ENCODE peak calls at places on chromosomes 6 and 20, in ten cellular contexts. One of them, this sample, is unnamed. For H3K27me3, the result is how much of the 10 kb centered on the place peaks cover.

GRCh38 chr6:152170702-152171667 is 363.5 kb downstream of the ESR1 start:
- DNase-seq in heart left ventricle: no peak
- DNase-seq in colonic mucosa: no peak
- DNase-seq in upper lobe of right lung: no peak
- DNase-seq in Peyer's patch: no peak
- DNase-seq in psoas muscle: no peak
- DNase-seq in fibroblast of lung: peak
- DNase-seq in mammary epithelial cell: no peak
- DNase-seq in sigmoid colon: no peak
- DNase-seq in cardiac muscle cell: peak
- DNase-seq in this sample: no peak

GRCh38 chr20:45365444-45365970 is 2.6 kb downstream of the SYS1 start:
- DNase-seq in heart left ventricle: no peak
- DNase-seq in colonic mucosa: no peak
- DNase-seq in upper lobe of right lung: no peak
- DNase-seq in Peyer's patch: no peak
- DNase-seq in psoas muscle: no peak
- DNase-seq in fibroblast of lung: no peak
- DNase-seq in mammary epithelial cell: no peak
- DNase-seq in sigmoid colon: peak
- DNase-seq in cardiac muscle cell: no peak
- DNase-seq in this sample: no peak

GRCh38 chr6:36700071-36700811 is 2.6 kb downstream of the RAB44 start:
- DNase-seq in heart left ventricle: no peak
- DNase-seq in colonic mucosa: no peak
- DNase-seq in upper lobe of right lung: no peak
- DNase-seq in Peyer's patch: no peak
- DNase-seq in psoas muscle: peak
- DNase-seq in fibroblast of lung: no peak
- DNase-seq in mammary epithelial cell: no peak
- DNase-seq in sigmoid colon: no peak
- DNase-seq in cardiac muscle cell: no peak
- DNase-seq in this sample: no peak

GRCh38 chr6:17968081-17968518 is 19.3 kb downstream of the KIF13A start:
- DNase-seq in heart left ventricle: no peak
- DNase-seq in colonic mucosa: no peak
- DNase-seq in upper lobe of right lung: no peak
- DNase-seq in Peyer's patch: no peak
- DNase-seq in psoas muscle: peak
- DNase-seq in fibroblast of lung: peak
- DNase-seq in mammary epithelial cell: peak
- DNase-seq in sigmoid colon: no peak
- DNase-seq in cardiac muscle cell: no peak
- DNase-seq in this sample: no peak

GRCh38 chr20:35285806-35286076 is 1.2 kb upstream of the EIF6 start:
- DNase-seq in heart left ventricle: no peak
- DNase-seq in colonic mucosa: no peak
- DNase-seq in upper lobe of right lung: no peak
- DNase-seq in Peyer's patch: no peak
- DNase-seq in psoas muscle: no peak
- DNase-seq in fibroblast of lung: no peak
- DNase-seq in mammary epithelial cell: no peak
- DNase-seq in sigmoid colon: no peak
- DNase-seq in cardiac muscle cell: no peak
- DNase-seq in this sample: no peak

GRCh38 chr6:110063864-110064263 is 85.8 kb downstream of the GPR6 start:
- DNase-seq in heart left ventricle: no peak
- DNase-seq in colonic mucosa: no peak
- DNase-seq in upper lobe of right lung: no peak
- DNase-seq in Peyer's patch: no peak
- DNase-seq in psoas muscle: no peak
- DNase-seq in fibroblast of lung: no peak
- DNase-seq in mammary epithelial cell: no peak
- DNase-seq in sigmoid colon: no peak
- DNase-seq in cardiac muscle cell: no peak
- DNase-seq in this sample: no peak

GRCh38 chr6:132011582-132011981 is 60.4 kb upstream of the CCN2 start:
- DNase-seq in heart left ventricle: no peak
- DNase-seq in colonic mucosa: no peak
- DNase-seq in upper lobe of right lung: no peak
- DNase-seq in Peyer's patch: no peak
- DNase-seq in psoas muscle: no peak
- DNase-seq in fibroblast of lung: peak
- DNase-seq in mammary epithelial cell: no peak
- DNase-seq in sigmoid colon: no peak
- DNase-seq in cardiac muscle cell: peak
- DNase-seq in this sample: no peak

GRCh38 chr6:98941319-98941718 is 6.4 kb downstream of the FBXL4 start:
- DNase-seq in heart left ventricle: no peak
- DNase-seq in colonic mucosa: no peak
- DNase-seq in upper lobe of right lung: no peak
- DNase-seq in Peyer's patch: no peak
- DNase-seq in psoas muscle: no peak
- DNase-seq in fibroblast of lung: peak
- DNase-seq in mammary epithelial cell: no peak
- DNase-seq in sigmoid colon: no peak
- DNase-seq in cardiac muscle cell: peak
- DNase-seq in this sample: no peak

GRCh38 chr20:25083773-25084615 is 2.1 kb upstream of the VSX1 start:
- DNase-seq in heart left ventricle: no peak
- DNase-seq in colonic mucosa: no peak
- DNase-seq in upper lobe of right lung: no peak
- DNase-seq in Peyer's patch: no peak
- DNase-seq in psoas muscle: peak
- DNase-seq in fibroblast of lung: no peak
- DNase-seq in mammary epithelial cell: no peak
- DNase-seq in sigmoid colon: no peak
- DNase-seq in cardiac muscle cell: no peak
- DNase-seq in this sample: no peak
- H3K27me3 ChIP-seq in heart left ventricle: half or more
- H3K27me3 ChIP-seq in colonic mucosa: half or more
- H3K27me3 ChIP-seq in upper lobe of right lung: half or more
- H3K27me3 ChIP-seq in Peyer's patch: under half
- H3K27me3 ChIP-seq in psoas muscle: under half
- H3K27me3 ChIP-seq in fibroblast of lung: half or more
- H3K27me3 ChIP-seq in mammary epithelial cell: under half
- H3K27me3 ChIP-seq in sigmoid colon: half or more
- H3K27me3 ChIP-seq in cardiac muscle cell: half or more
- H3K27me3 ChIP-seq in this sample: under half

GRCh38 chr20:51321343-51322163 is 221.0 kb downstream of the NFATC2 start:
- DNase-seq in heart left ventricle: no peak
- DNase-seq in colonic mucosa: no peak
- DNase-seq in upper lobe of right lung: no peak
- DNase-seq in Peyer's patch: no peak
- DNase-seq in psoas muscle: no peak
- DNase-seq in fibroblast of lung: no peak
- DNase-seq in mammary epithelial cell: no peak
- DNase-seq in sigmoid colon: no peak
- DNase-seq in cardiac muscle cell: no peak
- DNase-seq in this sample: no peak

GRCh38 chr20:51319522-51319921 is 223.0 kb downstream of the NFATC2 start:
- DNase-seq in heart left ventricle: no peak
- DNase-seq in colonic mucosa: no peak
- DNase-seq in upper lobe of right lung: no peak
- DNase-seq in Peyer's patch: no peak
- DNase-seq in psoas muscle: no peak
- DNase-seq in fibroblast of lung: no peak
- DNase-seq in mammary epithelial cell: no peak
- DNase-seq in sigmoid colon: no peak
- DNase-seq in cardiac muscle cell: no peak
- DNase-seq in this sample: no peak

GRCh38 chr20:51322164-51322707 is 220.3 kb downstream of the NFATC2 start:
- DNase-seq in heart left ventricle: no peak
- DNase-seq in colonic mucosa: no peak
- DNase-seq in upper lobe of right lung: no peak
- DNase-seq in Peyer's patch: no peak
- DNase-seq in psoas muscle: no peak
- DNase-seq in fibroblast of lung: no peak
- DNase-seq in mammary epithelial cell: no peak
- DNase-seq in sigmoid colon: no peak
- DNase-seq in cardiac muscle cell: no peak
- DNase-seq in this sample: no peak

GRCh38 chr20:51315390-51315789 is 227.1 kb downstream of the NFATC2 start:
- DNase-seq in heart left ventricle: no peak
- DNase-seq in colonic mucosa: no peak
- DNase-seq in upper lobe of right lung: no peak
- DNase-seq in Peyer's patch: no peak
- DNase-seq in psoas muscle: no peak
- DNase-seq in fibroblast of lung: peak
- DNase-seq in mammary epithelial cell: no peak
- DNase-seq in sigmoid colon: no peak
- DNase-seq in cardiac muscle cell: no peak
- DNase-seq in this sample: no peak

DNA sequence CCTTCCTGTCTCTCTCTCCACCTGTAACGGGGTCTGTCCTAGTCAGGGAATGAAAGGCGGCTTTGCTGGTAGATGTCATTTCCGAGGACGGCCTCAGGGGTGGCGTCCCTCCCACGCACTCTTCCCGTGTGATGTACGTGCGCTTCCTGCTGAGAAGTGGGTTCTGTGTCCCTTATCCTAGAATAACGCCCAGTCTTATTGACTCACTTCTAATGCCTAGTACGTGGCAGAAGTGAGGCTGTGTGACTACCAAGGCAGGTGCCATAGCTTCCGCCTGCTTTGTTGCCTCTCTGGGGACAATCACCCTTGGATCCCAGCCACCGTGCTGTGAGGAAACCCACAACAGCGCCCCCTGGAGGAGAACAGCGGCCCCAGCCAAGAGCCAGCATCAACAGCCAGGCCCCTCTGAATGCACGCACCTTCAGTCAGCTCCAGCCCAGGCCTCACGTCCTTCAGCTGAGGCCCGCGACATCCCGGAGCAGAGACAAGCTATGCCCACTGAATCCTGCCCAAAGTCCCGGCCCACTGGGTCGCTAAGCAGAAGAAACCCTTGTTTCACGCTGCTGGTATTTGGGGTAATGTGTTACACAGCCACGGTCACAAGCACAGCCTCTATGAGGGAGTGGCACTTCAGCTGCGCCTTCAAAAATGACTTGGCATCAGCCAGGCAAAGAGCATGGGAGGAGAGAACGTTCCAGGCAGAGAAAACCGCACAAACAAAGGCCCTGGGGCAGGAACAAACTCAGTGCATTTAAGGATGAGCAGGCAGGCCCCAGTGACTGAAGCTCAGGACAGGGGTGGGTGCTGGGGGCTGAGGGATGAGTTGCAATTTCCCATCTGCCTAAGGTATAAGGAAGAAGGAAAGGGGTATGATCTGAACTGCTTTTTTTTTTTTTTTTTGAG is 224.2 kb downstream of the NFATC2 start:
- DNase-seq in heart left ventricle: no peak
- DNase-seq in colonic mucosa: peak
- DNase-seq in upper lobe of right lung: peak
- DNase-seq in Peyer's patch: peak
- DNase-seq in psoas muscle: no peak
- DNase-seq in fibroblast of lung: no peak
- DNase-seq in mammary epithelial cell: no peak
- DNase-seq in sigmoid colon: no peak
- DNase-seq in cardiac muscle cell: peak
- DNase-seq in this sample: peak
- TF ChIP-seq CTCF in heart left ventricle: peak
- TF ChIP-seq CTCF in colonic mucosa: peak
- TF ChIP-seq CTCF in upper lobe of right lung: peak
- TF ChIP-seq CTCF in Peyer's patch: peak
- TF ChIP-seq CTCF in psoas muscle: peak
- TF ChIP-seq CTCF in fibroblast of lung: peak
- TF ChIP-seq CTCF in mammary epithelial cell: peak
- TF ChIP-seq CTCF in sigmoid colon: no peak
- TF ChIP-seq CTCF in cardiac muscle cell: peak
- TF ChIP-seq CTCF in this sample: no peak

GRCh38 chr20:63363013-63363957 is 2.1 kb upstream of the CHRNA4 start:
- DNase-seq in heart left ventricle: no peak
- DNase-seq in colonic mucosa: no peak
- DNase-seq in upper lobe of right lung: no peak
- DNase-seq in Peyer's patch: no peak
- DNase-seq in psoas muscle: no peak
- DNase-seq in fibroblast of lung: no peak
- DNase-seq in mammary epithelial cell: no peak
- DNase-seq in sigmoid colon: no peak
- DNase-seq in cardiac muscle cell: no peak
- DNase-seq in this sample: no peak

GRCh38 chr20:63365601-63366509 is 4.7 kb upstream of the CHRNA4 start:
- DNase-seq in heart left ventricle: no peak
- DNase-seq in colonic mucosa: no peak
- DNase-seq in upper lobe of right lung: no peak
- DNase-seq in Peyer's patch: no peak
- DNase-seq in psoas muscle: no peak
- DNase-seq in fibroblast of lung: no peak
- DNase-seq in mammary epithelial cell: no peak
- DNase-seq in sigmoid colon: no peak
- DNase-seq in cardiac muscle cell: no peak
- DNase-seq in this sample: no peak

GRCh38 chr20:63366658-63367360 is 5.7 kb upstream of the CHRNA4 start:
- DNase-seq in heart left ventricle: no peak
- DNase-seq in colonic mucosa: no peak
- DNase-seq in upper lobe of right lung: no peak
- DNase-seq in Peyer's patch: no peak
- DNase-seq in psoas muscle: no peak
- DNase-seq in fibroblast of lung: no peak
- DNase-seq in mammary epithelial cell: no peak
- DNase-seq in sigmoid colon: no peak
- DNase-seq in cardiac muscle cell: no peak
- DNase-seq in this sample: no peak

GRCh38 chr20:63363981-63364536 is 2.9 kb upstream of the CHRNA4 start:
- DNase-seq in heart left ventricle: no peak
- DNase-seq in colonic mucosa: no peak
- DNase-seq in upper lobe of right lung: no peak
- DNase-seq in Peyer's patch: no peak
- DNase-seq in psoas muscle: no peak
- DNase-seq in fibroblast of lung: no peak
- DNase-seq in mammary epithelial cell: no peak
- DNase-seq in sigmoid colon: no peak
- DNase-seq in cardiac muscle cell: no peak
- DNase-seq in this sample: no peak

DNA sequence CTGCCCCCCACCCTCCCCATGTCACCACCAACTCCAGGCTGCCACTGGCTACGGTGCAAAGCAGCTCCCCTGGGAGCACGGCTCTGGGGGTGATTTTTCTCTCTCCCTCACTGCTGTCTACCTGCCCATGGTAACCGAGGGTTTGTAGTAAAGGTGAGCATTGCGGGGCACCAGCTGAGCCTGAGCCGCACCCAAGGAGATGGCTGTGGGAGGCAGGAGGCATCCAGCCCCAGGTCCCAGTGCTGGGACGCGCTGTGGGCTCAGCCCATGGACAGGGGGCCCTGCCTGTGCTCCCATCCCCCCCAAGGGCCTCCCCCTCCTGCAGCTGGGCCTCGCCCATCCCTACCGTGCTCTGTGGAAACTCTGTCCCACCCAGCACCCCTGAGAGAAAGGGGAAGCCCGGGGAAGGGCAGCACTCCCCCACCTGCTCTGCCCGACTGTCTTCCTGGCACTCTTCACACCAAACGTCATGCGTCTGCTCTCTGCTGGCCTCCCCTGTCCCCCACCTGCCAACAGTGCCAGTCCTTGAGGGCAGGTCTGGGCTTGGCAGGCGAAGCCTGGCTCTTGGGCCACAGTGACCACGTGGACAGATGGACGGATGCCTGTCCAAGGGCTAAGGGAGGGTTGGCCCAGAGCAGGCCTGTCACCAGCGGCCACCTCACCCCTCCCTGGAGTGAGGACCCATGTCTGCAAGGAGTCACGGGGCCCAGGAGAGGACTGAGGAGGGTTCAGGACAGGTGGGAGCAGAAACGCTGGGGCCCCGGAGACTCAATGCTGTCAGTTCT is 3.8 kb upstream of the CHRNA4 start:
- DNase-seq in heart left ventricle: no peak
- DNase-seq in colonic mucosa: no peak
- DNase-seq in upper lobe of right lung: no peak
- DNase-seq in Peyer's patch: no peak
- DNase-seq in psoas muscle: no peak
- DNase-seq in fibroblast of lung: no peak
- DNase-seq in mammary epithelial cell: no peak
- DNase-seq in sigmoid colon: no peak
- DNase-seq in cardiac muscle cell: no peak
- DNase-seq in this sample: no peak
- H3K27me3 ChIP-seq in heart left ventricle: half or more
- H3K27me3 ChIP-seq in colonic mucosa: under half
- H3K27me3 ChIP-seq in upper lobe of right lung: half or more
- H3K27me3 ChIP-seq in Peyer's patch: under half
- H3K27me3 ChIP-seq in psoas muscle: under half
- H3K27me3 ChIP-seq in fibroblast of lung: under half
- H3K27me3 ChIP-seq in mammary epithelial cell: under half
- H3K27me3 ChIP-seq in sigmoid colon: under half
- H3K27me3 ChIP-seq in cardiac muscle cell: under half
- H3K27me3 ChIP-seq in this sample: under half

DNA sequence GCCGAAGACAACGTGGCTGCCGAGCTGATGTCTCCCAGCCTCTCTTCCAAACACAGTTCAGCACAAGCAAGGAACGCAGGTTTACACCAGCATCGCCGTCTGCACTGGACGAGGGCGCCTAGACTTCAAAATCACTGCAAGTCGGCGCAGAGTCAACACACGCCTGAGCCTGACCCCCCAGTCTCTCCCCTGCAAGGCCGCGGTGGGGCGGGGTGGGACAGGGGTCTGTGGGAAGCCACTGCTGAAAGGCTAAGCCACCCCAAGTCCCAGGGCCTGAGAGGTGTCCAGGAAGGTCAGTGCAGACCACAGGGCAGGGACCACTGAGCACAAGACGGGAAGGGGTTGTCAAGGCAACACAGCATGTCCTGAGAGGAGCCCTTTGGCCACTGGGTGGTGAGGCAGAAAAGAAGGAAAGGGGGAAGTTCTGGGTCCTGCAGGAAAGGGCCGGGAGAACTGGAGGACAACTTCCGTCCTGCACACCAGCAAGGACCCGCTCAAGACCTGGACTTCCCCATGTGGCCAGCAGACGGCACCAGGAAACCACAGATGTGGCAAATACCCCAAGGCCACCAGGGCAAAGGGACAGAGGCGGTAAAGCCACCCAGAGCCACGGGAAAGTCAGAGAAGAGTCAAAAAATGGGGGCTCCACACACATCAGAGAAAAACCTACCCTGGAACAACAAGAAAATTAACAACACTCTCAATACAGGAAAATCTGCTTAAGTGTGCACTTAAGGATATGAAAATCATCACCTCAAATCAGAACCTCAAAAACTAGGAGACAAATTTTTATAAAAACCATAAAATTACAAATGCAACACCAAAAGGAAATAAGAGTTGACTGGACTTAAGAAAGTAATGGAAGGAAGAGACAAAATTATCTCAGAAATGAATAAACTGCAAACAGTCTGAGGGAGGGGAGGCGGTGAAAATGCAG is 84.8 kb downstream of the TAF4 start:
- DNase-seq in heart left ventricle: peak
- DNase-seq in colonic mucosa: no peak
- DNase-seq in upper lobe of right lung: no peak
- DNase-seq in Peyer's patch: no peak
- DNase-seq in psoas muscle: no peak
- DNase-seq in fibroblast of lung: no peak
- DNase-seq in mammary epithelial cell: no peak
- DNase-seq in sigmoid colon: no peak
- DNase-seq in cardiac muscle cell: peak
- DNase-seq in this sample: no peak
- TF ChIP-seq CTCF in heart left ventricle: peak
- TF ChIP-seq CTCF in colonic mucosa: no peak
- TF ChIP-seq CTCF in upper lobe of right lung: peak
- TF ChIP-seq CTCF in Peyer's patch: peak
- TF ChIP-seq CTCF in psoas muscle: no peak
- TF ChIP-seq CTCF in fibroblast of lung: peak
- TF ChIP-seq CTCF in mammary epithelial cell: peak
- TF ChIP-seq CTCF in sigmoid colon: no peak
- TF ChIP-seq CTCF in cardiac muscle cell: peak
- TF ChIP-seq CTCF in this sample: no peak